ENCODE peak calls at places on chromosomes 6 and 20, in nine cellular contexts. N is brain microvascular endothelial cell, B is fibroblast of lung, Y is ovary, F is MM.1S, Z is H7, D is SK-N-SH, P is NT2/D1, I is vagina. C is an unnamed sample. For H3K36me3, the result is how much of the 10 kb centered on the place peaks cover.

GRCh38 chr20:22544462-22544861 is 39.9 kb downstream of the FOXA2 start:
- DNase-seq in Y (no peak), D (no peak), F (no peak), P (no peak), I (no peak), N (no peak), B (no peak), Z (no peak), C (no peak)

GRCh38 chr6:79911992-79912391 is 35.4 kb downstream of the ELOVL4 start:
- DNase-seq in Y (no peak), Z (no peak), B (no peak), P (no peak), F (no peak), N (no peak), D (no peak), I (no peak), C (no peak)

GRCh38 chr6:42316390-42316970 is 98.8 kb upstream of the MRPS10 start:
- DNase-seq in P (peak), Y (no peak), Z (no peak), F (no peak), B (peak), D (no peak), I (no peak), N (peak), C (peak)

GRCh38 chr6:586553-586952 is 70.3 kb downstream of the HUS1B start:
- DNase-seq in N (no peak), Y (no peak), P (no peak), F (no peak), Z (no peak), B (no peak), I (no peak), D (no peak), C (no peak)

GRCh38 chr6:33118525-33119123 is 42.8 kb downstream of the HLA-DPB1 start:
- DNase-seq in Z (no peak), D (peak), I (no peak), N (peak), F (peak), Y (no peak), B (peak), P (no peak), C (peak)

GRCh38 chr6:27922949-27923348 is 10.8 kb upstream of the OR2B2 start:
- DNase-seq in F (no peak), Y (no peak), B (no peak), D (no peak), Z (no peak), P (no peak), I (no peak), N (no peak), C (no peak)

GRCh38 chr6:55255061-55255571 is 72.2 kb upstream of the GFRAL start:
- DNase-seq in P (no peak), D (no peak), N (no peak), Y (no peak), B (no peak), I (no peak), F (no peak), Z (no peak), C (peak)

GRCh38 chr20:37534401-37535157 is 6.9 kb upstream of the BLCAP start:
- DNase-seq in Z (peak), I (peak), F (peak), B (peak), P (peak), N (peak), D (peak), Y (peak), C (peak)

GRCh38 chr20:35257175-35257909 is 20.6 kb downstream of the MMP24OS start:
- DNase-seq in I (no peak), B (no peak), Z (no peak), D (no peak), P (no peak), F (no peak), Y (no peak), N (no peak), C (no peak)

GRCh38 chr6:115078555-115078954 is 735.7 kb upstream of the HS3ST5 start:
- DNase-seq in N (no peak), I (no peak), Y (no peak), P (no peak), F (no peak), B (no peak), Z (no peak), D (no peak), C (no peak)

GRCh38 chr20:63740070-63740500 is 509 bp downstream of the SLC2A4RG start:
- DNase-seq in I (no peak), B (peak), Z (peak), F (no peak), D (peak), Y (peak), P (no peak), N (no peak), C (no peak)

GRCh38 chr6:165674155-165675029 is 11.4 kb upstream of the PDE10A start:
- DNase-seq in B (no peak), N (no peak), D (no peak), F (no peak), Y (no peak), P (no peak), Z (peak), I (no peak), C (no peak)

GRCh38 chr6:159414711-159415110 is 245.5 kb downstream of the FNDC1 start:
- DNase-seq in D (no peak), B (no peak), P (no peak), I (no peak), N (no peak), F (no peak), Z (no peak), Y (no peak), C (no peak)

GRCh38 chr6:168363811-168364792 is 44.5 kb upstream of the DACT2 start:
- DNase-seq in N (no peak), F (no peak), Z (peak), D (no peak), I (no peak), B (no peak), P (no peak), Y (no peak), C (no peak)

GRCh38 chr6:133631421-133631820 is 257.5 kb upstream of the TCF21 start:
- DNase-seq in Y (no peak), P (no peak), Z (no peak), B (peak), I (no peak), F (no peak), D (no peak), N (peak), C (no peak)

GRCh38 chr20:51930775-51931174 is 128.5 kb upstream of the SALL4 start:
- DNase-seq in F (no peak), D (no peak), B (peak), I (no peak), N (peak), P (no peak), Y (no peak), Z (no peak), C (peak)

GRCh38 chr20:8018928-8019177 is 708 bp downstream of the TMX4 start:
- DNase-seq in I (no peak), Y (no peak), B (peak), D (no peak), P (no peak), Z (no peak), N (no peak), F (no peak), C (no peak)

GRCh38 chr20:21518292-21518991 is 4.6 kb upstream of the NKX2-2 start:
- DNase-seq in D (peak), B (no peak), P (no peak), N (no peak), Z (peak), Y (no peak), I (no peak), F (no peak), C (no peak)

GRCh38 chr6:16799279-16800193 is 38.3 kb upstream of the ATXN1 start:
- DNase-seq in Y (no peak), B (peak), D (peak), N (no peak), P (no peak), F (no peak), Z (no peak), I (no peak), C (no peak)

GRCh38 chr6:135568366-135568765 is 70.8 kb upstream of the AHI1 start:
- DNase-seq in F (peak), D (peak), Y (peak), Z (no peak), P (no peak), I (no peak), B (peak), N (peak), C (no peak)

GRCh38 chr6:144637535-144637934 is 352.4 kb downstream of the UTRN start:
- DNase-seq in B (no peak), P (no peak), I (no peak), F (no peak), Y (no peak), N (no peak), D (no peak), Z (no peak), C (no peak)

GRCh38 chr6:31161216-31162126 is 3.1 kb downstream of the TCF19 start:
- DNase-seq in N (no peak), B (no peak), Y (no peak), P (no peak), D (no peak), F (no peak), I (no peak), Z (no peak), C (no peak)

DNA sequence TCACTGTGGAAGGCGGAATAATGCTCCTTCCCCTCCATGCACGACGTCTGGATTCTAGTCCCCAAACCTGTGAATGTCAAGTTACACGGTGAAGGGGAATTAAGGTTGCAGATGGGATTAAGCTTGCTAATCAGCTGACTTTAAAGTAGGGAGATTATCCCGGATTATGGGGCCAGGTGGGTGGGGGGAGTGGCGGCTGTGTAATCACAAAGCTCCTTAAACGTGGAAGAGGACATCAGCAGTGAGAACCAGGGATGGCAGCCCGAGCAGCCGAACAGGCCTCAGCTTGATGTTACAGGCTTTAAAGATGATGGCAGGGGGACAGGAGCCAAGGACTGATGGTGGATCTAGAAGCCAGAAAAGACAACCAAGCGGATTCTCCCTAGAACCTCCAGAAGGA is 117.6 kb downstream of the SCML4 start:
- DNase-seq in D (no peak), P (no peak), F (no peak), N (no peak), I (no peak), B (no peak), Y (no peak), Z (no peak), C (peak)
- H3K36me3 ChIP-seq in D (under half), P (under half), F (under half), N (under half), I (under half), B (under half), Y (under half), Z (under half), C (under half)

GRCh38 chr6:111566222-111566717 is 39.4 kb downstream of the TRAF3IP2 start:
- DNase-seq in Y (no peak), P (no peak), F (no peak), B (no peak), D (no peak), Z (no peak), I (no peak), N (no peak), C (no peak)
- H3K36me3 ChIP-seq in Y (under half), P (half or more), F (under half), B (under half), D (under half), Z (under half), I (under half), N (under half), C (under half)

GRCh38 chr6:149725785-149726184 is 7.9 kb upstream of the LATS1 start:
- DNase-seq in Z (no peak), B (no peak), P (no peak), D (no peak), I (no peak), Y (no peak), F (no peak), N (no peak), C (no peak)
- H3K36me3 ChIP-seq in Z (under half), B (under half), P (half or more), D (under half), I (under half), Y (under half), F (under half), N (under half), C (half or more)

GRCh38 chr20:39010496-39010895 is 48.4 kb downstream of the DHX35 start:
- DNase-seq in B (no peak), N (no peak), F (no peak), Z (peak), I (no peak), D (no peak), Y (no peak), P (peak), C (no peak)
- H3K36me3 ChIP-seq in B (under half), N (under half), F (under half), Z (under half), I (under half), D (half or more), Y (under half), P (half or more), C (under half)

C was measured in WERI-Rb-1.